ENCODE peak calls at places on chromosome 15, in four cellular contexts. One of them, this sample, is unnamed.
A peak's percentile ranks its signal among the peaks of the same experiment; 100 is the strongest.

GRCh38 chr15:69704685-69705084 is 252.1 kb downstream of the RPLP1 start:
- DNase-seq in PC-3: no peak
- DNase-seq in HepG2: no peak
- DNase-seq in heart right ventricle: no peak
- DNase-seq in this sample: no peak

GRCh38 chr15:70279096-70279495 is 181.4 kb upstream of the TLE3 start:
- DNase-seq in heart right ventricle: no peak
- DNase-seq in HepG2: no peak
- DNase-seq in PC-3: no peak
- DNase-seq in this sample: no peak

GRCh38 chr15:95644476-95644875 is 686.0 kb upstream of the NR2F2 start:
- DNase-seq in HepG2: no peak
- DNase-seq in heart right ventricle: no peak
- DNase-seq in PC-3: no peak
- DNase-seq in this sample: peak; percentile 39

GRCh38 chr15:45391746-45392711 is 13.7 kb upstream of the GATM start:
- DNase-seq in HepG2: no peak
- DNase-seq in PC-3: no peak
- DNase-seq in heart right ventricle: no peak
- DNase-seq in this sample: no peak

GRCh38 chr15:68583321-68583720 is 4.5 kb downstream of the CORO2B start:
- DNase-seq in PC-3: no peak
- DNase-seq in HepG2: peak; percentile 17
- DNase-seq in heart right ventricle: no peak
- DNase-seq in this sample: no peak

GRCh38 chr15:26772588-26773484 is at the start of gene GABRB3:
- DNase-seq in PC-3: no peak
- DNase-seq in HepG2: no peak
- DNase-seq in heart right ventricle: peak; percentile 66
- DNase-seq in this sample: peak; percentile 16

GRCh38 chr15:57149196-57149595 is 227.1 kb upstream of the CGNL1 start:
- DNase-seq in heart right ventricle: no peak
- DNase-seq in HepG2: no peak
- DNase-seq in PC-3: no peak
- DNase-seq in this sample: no peak

GRCh38 chr15:83612226-83612625 is 41.7 kb upstream of the ADAMTSL3 start:
- DNase-seq in HepG2: no peak
- DNase-seq in PC-3: peak; percentile 3
- DNase-seq in heart right ventricle: peak; percentile 13
- DNase-seq in this sample: no peak

GRCh38 chr15:65494066-65494465 is 23.4 kb downstream of the DPP8 start:
- DNase-seq in heart right ventricle: no peak
- DNase-seq in PC-3: no peak
- DNase-seq in HepG2: no peak
- DNase-seq in this sample: no peak

GRCh38 chr15:23415321-23415865 is 31.6 kb downstream of the GOLGA6L2 start:
- DNase-seq in heart right ventricle: no peak
- DNase-seq in PC-3: no peak
- DNase-seq in HepG2: no peak
- DNase-seq in this sample: no peak

GRCh38 chr15:68261241-68261640 is 16.3 kb upstream of the FEM1B start:
- DNase-seq in PC-3: no peak
- DNase-seq in heart right ventricle: no peak
- DNase-seq in HepG2: no peak
- DNase-seq in this sample: no peak

GRCh38 chr15:94421711-94422110 is 190.3 kb downstream of the MCTP2 start:
- DNase-seq in HepG2: no peak
- DNase-seq in PC-3: no peak
- DNase-seq in heart right ventricle: no peak
- DNase-seq in this sample: no peak

GRCh38 chr15:69412701-69413100 is 1.4 kb upstream of the KIF23 start:
- DNase-seq in HepG2: no peak
- DNase-seq in heart right ventricle: no peak
- DNase-seq in PC-3: no peak
- DNase-seq in this sample: no peak

GRCh38 chr15:65476942-65477341 is 40.5 kb downstream of the DPP8 start:
- DNase-seq in PC-3: no peak
- DNase-seq in HepG2: no peak
- DNase-seq in heart right ventricle: no peak
- DNase-seq in this sample: no peak

GRCh38 chr15:88326924-88327323 is 70.4 kb upstream of the NTRK3 start:
- DNase-seq in heart right ventricle: no peak
- DNase-seq in PC-3: no peak
- DNase-seq in HepG2: no peak
- DNase-seq in this sample: no peak

GRCh38 chr15:57375827-57376694 is at the start of gene CGNL1:
- DNase-seq in HepG2: peak; percentile 14
- DNase-seq in PC-3: peak; percentile 15
- DNase-seq in heart right ventricle: peak; percentile 65
- DNase-seq in this sample: peak; percentile 63

GRCh38 chr15:91871797-91872196 is 18.3 kb downstream of the SLCO3A1 start:
- DNase-seq in heart right ventricle: no peak
- DNase-seq in PC-3: no peak
- DNase-seq in HepG2: no peak
- DNase-seq in this sample: no peak

GRCh38 chr15:28105793-28106192 is 6.7 kb upstream of the OCA2 start:
- DNase-seq in PC-3: no peak
- DNase-seq in heart right ventricle: no peak
- DNase-seq in HepG2: no peak
- DNase-seq in this sample: no peak

GRCh38 chr15:95132774-95133173 is 901.4 kb downstream of the MCTP2 start:
- DNase-seq in HepG2: no peak
- DNase-seq in heart right ventricle: no peak
- DNase-seq in PC-3: peak; percentile 7
- DNase-seq in this sample: no peak

GRCh38 chr15:89490550-89491315 is 5.7 kb downstream of the RHCG start:
- DNase-seq in HepG2: no peak
- DNase-seq in PC-3: no peak
- DNase-seq in heart right ventricle: no peak
- DNase-seq in this sample: no peak

GRCh38 chr15:96335429-96335807 is 4.9 kb downstream of the NR2F2 start:
- DNase-seq in heart right ventricle: no peak
- DNase-seq in PC-3: peak; percentile 23
- DNase-seq in HepG2: peak; percentile 14
- DNase-seq in this sample: no peak

GRCh38 chr15:89472785-89473256 is 23.6 kb downstream of the RHCG start:
- DNase-seq in PC-3: peak; percentile 75
- DNase-seq in HepG2: peak; percentile 56
- DNase-seq in heart right ventricle: no peak
- DNase-seq in this sample: no peak

GRCh38 chr15:100986158-100986896 is 67.2 kb downstream of the LRRK1 start:
- DNase-seq in PC-3: peak; percentile 28
- DNase-seq in heart right ventricle: no peak
- DNase-seq in HepG2: no peak
- DNase-seq in this sample: no peak

GRCh38 chr15:57382222-57382621 is 5.9 kb downstream of the CGNL1 start:
- DNase-seq in PC-3: no peak
- DNase-seq in HepG2: peak; percentile 29
- DNase-seq in heart right ventricle: no peak
- DNase-seq in this sample: no peak

GRCh38 chr15:101089579-101090459 is 162.0 kb downstream of the CHSY1 start:
- DNase-seq in PC-3: no peak
- DNase-seq in heart right ventricle: no peak
- DNase-seq in HepG2: no peak
- DNase-seq in this sample: no peak

GRCh38 chr15:88476635-88477038 is 9.1 kb downstream of the MRPS11 start:
- DNase-seq in HepG2: peak; percentile 18
- DNase-seq in PC-3: peak; percentile 60
- DNase-seq in heart right ventricle: no peak
- DNase-seq in this sample: peak; percentile 46

GRCh38 chr15:73930371-73930770 is 4.1 kb downstream of the LOXL1 start:
- DNase-seq in PC-3: no peak
- DNase-seq in heart right ventricle: peak; percentile 53
- DNase-seq in HepG2: no peak
- DNase-seq in this sample: no peak

GRCh38 chr15:83846847-83847246 is 192.9 kb downstream of the ADAMTSL3 start:
- DNase-seq in heart right ventricle: no peak
- DNase-seq in PC-3: no peak
- DNase-seq in HepG2: no peak
- DNase-seq in this sample: peak; percentile 42

GRCh38 chr15:96736384-96736783 is 405.9 kb downstream of the NR2F2 start:
- DNase-seq in PC-3: no peak
- DNase-seq in HepG2: no peak
- DNase-seq in heart right ventricle: no peak
- DNase-seq in this sample: no peak

GRCh38 chr15:39265261-39265660 is 315.6 kb upstream of the THBS1 start:
- DNase-seq in HepG2: no peak
- DNase-seq in PC-3: no peak
- DNase-seq in heart right ventricle: no peak
- DNase-seq in this sample: no peak

GRCh38 chr15:67175643-67176071 is 78.8 kb downstream of the AAGAB start:
- DNase-seq in heart right ventricle: no peak
- DNase-seq in HepG2: no peak
- DNase-seq in PC-3: no peak
- DNase-seq in this sample: peak; percentile 54

GRCh38 chr15:69060041-69060481 is 45.6 kb downstream of the NOX5 start:
- DNase-seq in HepG2: no peak
- DNase-seq in heart right ventricle: peak; percentile 56
- DNase-seq in PC-3: no peak
- DNase-seq in this sample: no peak

GRCh38 chr15:25849431-25849921 is 13.7 kb downstream of the ATP10A start:
- DNase-seq in PC-3: peak; percentile 24
- DNase-seq in HepG2: no peak
- DNase-seq in heart right ventricle: no peak
- DNase-seq in this sample: no peak

GRCh38 chr15:92902723-92903587 is 2.8 kb downstream of the CHD2 start:
- DNase-seq in HepG2: no peak
- DNase-seq in heart right ventricle: no peak
- DNase-seq in PC-3: peak; percentile 27
- DNase-seq in this sample: no peak

GRCh38 chr15:68536331-68537095 is 42.3 kb upstream of the CORO2B start:
- DNase-seq in heart right ventricle: no peak
- DNase-seq in HepG2: no peak
- DNase-seq in PC-3: peak; percentile 20
- DNase-seq in this sample: no peak

GRCh38 chr15:32851619-32852416 is 134.0 kb downstream of the GREM1 start:
- DNase-seq in HepG2: no peak
- DNase-seq in heart right ventricle: no peak
- DNase-seq in PC-3: peak; percentile 69
- DNase-seq in this sample: no peak

GRCh38 chr15:27342991-27343390 is 372.0 kb downstream of the GABRG3 start:
- DNase-seq in HepG2: no peak
- DNase-seq in heart right ventricle: no peak
- DNase-seq in PC-3: no peak
- DNase-seq in this sample: no peak

GRCh38 chr15:60208708-60209107 is 189.1 kb downstream of the ANXA2 start:
- DNase-seq in PC-3: no peak
- DNase-seq in heart right ventricle: no peak
- DNase-seq in HepG2: no peak
- DNase-seq in this sample: no peak

GRCh38 chr15:101151286-101151685 is 100.6 kb downstream of the CHSY1 start:
- DNase-seq in PC-3: no peak
- DNase-seq in HepG2: no peak
- DNase-seq in heart right ventricle: no peak
- DNase-seq in this sample: no peak

DNA sequence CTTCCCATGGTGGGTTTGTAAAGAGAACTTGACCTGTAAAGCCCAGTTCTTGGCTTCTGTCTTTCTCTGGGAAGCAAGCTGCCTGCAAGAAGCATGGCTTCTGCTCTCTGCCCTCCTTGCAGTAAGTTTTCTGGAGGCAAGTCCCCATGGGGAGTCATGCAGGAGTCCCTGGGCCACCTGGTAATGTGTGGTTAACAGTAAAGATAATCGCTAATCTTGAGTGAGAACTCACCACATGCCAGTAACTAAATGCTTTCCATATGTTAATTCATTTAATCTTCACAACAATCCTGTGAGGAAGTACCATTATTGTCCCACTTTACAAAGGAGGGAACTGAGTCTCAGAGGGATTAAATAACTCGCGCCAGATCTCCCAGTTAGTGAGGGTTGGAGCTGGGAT is 4.2 kb downstream of the CAPN3 start:
- DNase-seq in HepG2: no peak
- DNase-seq in PC-3: no peak
- DNase-seq in heart right ventricle: no peak
- DNase-seq in this sample: no peak
- H3K4me1 ChIP-seq in HepG2: no peaks in the 10 kb centered on the region
- H3K4me1 ChIP-seq in PC-3: no peaks in the 10 kb centered on the region
- H3K4me1 ChIP-seq in heart right ventricle: peaks cover 9% of the 10 kb centered on the region
- H3K4me1 ChIP-seq in this sample: no peaks in the 10 kb centered on the region

GRCh38 chr15:78154955-78155354 is 5.8 kb downstream of the IDH3A start:
- DNase-seq in PC-3: no peak
- DNase-seq in heart right ventricle: no peak
- DNase-seq in HepG2: no peak
- DNase-seq in this sample: no peak
- H3K27ac ChIP-seq in PC-3: no peak overlapping the region
- H3K27ac ChIP-seq in heart right ventricle: peak overlapping the region; percentile 48
- H3K27ac ChIP-seq in HepG2: no peak overlapping the region
- H3K27ac ChIP-seq in this sample: peak overlapping the region; percentile 56

DNA sequence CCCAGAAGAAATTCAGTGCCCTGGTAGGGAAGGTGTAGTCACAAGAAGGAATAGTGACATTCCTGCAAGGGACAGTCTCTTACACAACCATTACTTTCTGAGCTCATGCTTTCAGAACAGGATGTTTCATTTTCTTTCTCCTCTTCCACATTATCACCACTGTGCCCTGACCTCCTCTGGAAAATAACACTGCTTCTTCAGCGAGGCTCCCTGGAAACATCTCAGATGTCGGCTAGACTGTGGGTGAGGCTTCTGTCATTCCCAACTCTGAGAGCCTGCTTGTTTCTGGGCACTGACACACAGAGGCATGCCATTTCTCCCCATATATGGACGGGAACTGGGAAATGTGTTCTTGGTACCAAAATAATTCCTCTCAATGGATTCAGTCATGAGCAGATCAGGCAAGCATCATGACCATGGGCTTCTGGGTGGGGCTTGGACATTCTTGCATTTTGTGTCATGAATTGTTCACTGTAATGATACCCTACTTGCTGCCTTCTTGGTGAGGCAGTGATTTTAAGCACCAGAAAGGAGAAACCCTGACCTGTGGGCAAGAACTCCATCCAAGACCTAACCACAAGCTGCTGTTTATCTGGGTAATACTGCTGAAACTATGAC is 14.3 kb upstream of the TNFAIP8L3 start:
- DNase-seq in PC-3: peak; percentile 13
- DNase-seq in HepG2: no peak
- DNase-seq in heart right ventricle: no peak
- DNase-seq in this sample: peak; percentile 49
- H3K4me1 ChIP-seq in PC-3: no peaks in the 10 kb centered on the region
- H3K4me1 ChIP-seq in HepG2: no peaks in the 10 kb centered on the region
- H3K4me1 ChIP-seq in heart right ventricle: peaks cover 24% of the 10 kb centered on the region
- H3K4me1 ChIP-seq in this sample: no peaks in the 10 kb centered on the region

DNA sequence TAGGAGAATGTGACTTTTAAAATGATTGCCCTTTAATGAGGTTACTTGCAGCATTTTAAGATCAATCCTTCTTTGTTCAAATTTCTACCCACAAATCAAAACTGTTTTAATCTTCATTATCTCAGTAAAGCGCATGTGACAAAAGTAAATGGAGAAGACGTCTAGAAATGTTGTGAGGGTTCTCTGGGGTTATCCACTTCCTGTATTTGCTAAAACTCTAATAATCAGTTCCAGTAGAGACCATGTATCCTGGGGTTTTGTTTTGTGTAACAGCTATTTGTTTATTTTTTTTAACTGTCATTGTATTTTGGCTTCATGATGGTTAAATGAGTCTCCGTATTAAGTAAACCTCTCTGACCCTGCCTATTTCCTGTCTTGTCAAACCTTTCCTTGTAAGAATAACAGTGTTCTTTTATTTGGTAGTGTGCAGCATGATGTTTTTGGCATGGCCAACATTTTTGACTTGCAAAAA is 27.5 kb downstream of the DUT start:
- DNase-seq in heart right ventricle: no peak
- DNase-seq in PC-3: peak; percentile 33
- DNase-seq in HepG2: no peak
- DNase-seq in this sample: no peak
- H3K27ac ChIP-seq in heart right ventricle: peak overlapping the region; percentile 33
- H3K27ac ChIP-seq in PC-3: peak overlapping the region; percentile 68
- H3K27ac ChIP-seq in HepG2: no peak overlapping the region
- H3K27ac ChIP-seq in this sample: peak overlapping the region; percentile 52